ENCODE peak calls at places on chromosomes 11 and 22, in four cellular contexts. K is lower lobe of right lung, C is SJSA1, B is ascending aorta. N is an unnamed sample.

GRCh38 chr11:64339754-64340408 is at the start of gene CCDC88B:
- DNase-seq in K (peak), C (no peak), B (no peak), N (peak)

GRCh38 chr22:28379075-28379806 is 300.4 kb downstream of the TTC28 start:
- DNase-seq in K (no peak), C (no peak), B (no peak), N (no peak)

GRCh38 chr11:19972637-19973036 is 187.6 kb downstream of the DBX1 start:
- DNase-seq in K (no peak), C (no peak), B (no peak), N (no peak)

GRCh38 chr11:85346484-85346883 is 280.7 kb downstream of the DLG2 start:
- DNase-seq in K (no peak), C (no peak), B (no peak), N (no peak)

GRCh38 chr11:12110714-12111481 is 508 bp downstream of the MICAL2 start:
- DNase-seq in K (peak), C (no peak), B (no peak), N (peak)

GRCh38 chr11:72577271-72577681 is 96.9 kb downstream of the PDE2A start:
- DNase-seq in K (peak), C (no peak), B (no peak), N (no peak)

GRCh38 chr11:109853156-109853776 is 239.9 kb upstream of the ZC3H12C start:
- DNase-seq in K (no peak), C (no peak), B (no peak), N (no peak)

GRCh38 chr11:8167796-8168195 is 1.0 kb downstream of the RIC3 start:
- DNase-seq in K (no peak), C (no peak), B (no peak), N (no peak)

GRCh38 chr11:69166186-69167115 is 10.7 kb downstream of the SMIM38 start:
- DNase-seq in K (no peak), C (peak), B (peak), N (no peak)

GRCh38 chr11:59463176-59463575 is 6.4 kb downstream of the OR4D6 start:
- DNase-seq in K (no peak), C (no peak), B (no peak), N (no peak)

GRCh38 chr22:36506637-36507517 is at the start of gene FOXRED2:
- DNase-seq in K (peak), C (peak), B (peak), N (peak)

GRCh38 chr22:20656902-20657836 is 116.7 kb upstream of the SERPIND1 start:
- DNase-seq in K (no peak), C (no peak), B (no peak), N (no peak)

GRCh38 chr22:45312856-45313255 is 3.1 kb downstream of the FAM118A start:
- DNase-seq in K (no peak), C (no peak), B (no peak), N (no peak)

GRCh38 chr22:35375031-35375430 is 5.9 kb upstream of the HMOX1 start:
- DNase-seq in K (no peak), C (no peak), B (no peak), N (no peak)

GRCh38 chr22:39959640-39960447 is at the start of gene TMA7B:
- DNase-seq in K (no peak), C (peak), B (no peak), N (no peak)

GRCh38 chr11:66879583-66879982 is 22.7 kb downstream of the LRFN4 start:
- DNase-seq in K (no peak), C (no peak), B (no peak), N (no peak)

GRCh38 chr11:85776951-85777602 is 33.9 kb downstream of the SYTL2 start:
- DNase-seq in K (no peak), C (no peak), B (no peak), N (no peak)

GRCh38 chr11:59550368-59550841 is 39.1 kb downstream of the OR4D9 start:
- DNase-seq in K (peak), C (peak), B (peak), N (peak)

GRCh38 chr11:103397369-103397768 is 288.1 kb downstream of the DYNC2H1 start:
- DNase-seq in K (no peak), C (no peak), B (no peak), N (no peak)

GRCh38 chr22:32083000-32083399 is 39.9 kb downstream of the SLC5A1 start:
- DNase-seq in K (no peak), C (no peak), B (no peak), N (no peak)

GRCh38 chr22:35065796-35066218 is at the start of gene ISX:
- DNase-seq in K (no peak), C (no peak), B (no peak), N (no peak)

GRCh38 chr11:1873048-1873812 is 18.5 kb downstream of the PRR33 start:
- DNase-seq in K (peak), C (no peak), B (no peak), N (no peak)

GRCh38 chr22:46758867-46759290 is 3.6 kb upstream of the TBC1D22A start:
- DNase-seq in K (peak), C (no peak), B (no peak), N (no peak)

GRCh38 chr11:65742353-65742752 is 21.8 kb upstream of the RNASEH2C start:
- DNase-seq in K (no peak), C (no peak), B (no peak), N (no peak)

GRCh38 chr22:49855491-49855911 is 1.9 kb downstream of the ZBED4 start:
- DNase-seq in K (no peak), C (no peak), B (no peak), N (no peak)

GRCh38 chr22:41286639-41287091 is 678 bp upstream of the RANGAP1 start:
- DNase-seq in K (no peak), C (no peak), B (peak), N (peak)

N was measured in right lobe of liver.